ENCODE peak calls at places on chromosomes 1 and 21, in seven cellular contexts. D, G, Z, O, R, P and U are unnamed samples.
A peak's percentile ranks its signal among the peaks of the same experiment; 100 is the strongest.

GRCh38 chr1:216153130-216153529 is 270.1 kb downstream of the USH2A start:
- DNase-seq in D (no peak), G (no peak), Z (no peak), O (no peak), R (no peak), P (no peak), U (no peak)

GRCh38 chr21:25568230-25568629 is 39.1 kb downstream of the MRPL39 start:
- DNase-seq in D (peak; percentile 76), G (peak; percentile 43), Z (no peak), O (peak; percentile 85), R (no peak), P (no peak), U (peak; percentile 50)

GRCh38 chr1:7265771-7266371 is 480.6 kb downstream of the CAMTA1 start:
- DNase-seq in D (peak; percentile 87), G (no peak), Z (peak; percentile 90), O (peak; percentile 34), R (no peak), P (no peak), U (no peak)

GRCh38 chr21:39051561-39051949 is 131.7 kb downstream of the PSMG1 start:
- DNase-seq in D (peak; percentile 37), G (no peak), Z (no peak), O (no peak), R (no peak), P (no peak), U (no peak)

GRCh38 chr1:11822091-11822490 is 16.1 kb downstream of the CLCN6 start:
- DNase-seq in D (peak; percentile 36), G (no peak), Z (no peak), O (peak; percentile 41), R (no peak), P (no peak), U (no peak)

GRCh38 chr1:110686188-110686587 is 11.4 kb upstream of the KCNA3 start:
- DNase-seq in D (no peak), G (no peak), Z (no peak), O (no peak), R (peak; percentile 4), P (no peak), U (no peak)

GRCh38 chr1:118113261-118113660 is 71.8 kb downstream of the SPAG17 start:
- DNase-seq in D (peak; percentile 13), G (no peak), Z (no peak), O (no peak), R (no peak), P (no peak), U (no peak)

GRCh38 chr1:177646757-177647730 is 322.8 kb downstream of the SEC16B start:
- DNase-seq in D (no peak), G (no peak), Z (no peak), O (no peak), R (no peak), P (no peak), U (no peak)

GRCh38 chr1:183877321-183877720 is 72.4 kb downstream of the RGL1 start:
- DNase-seq in D (no peak), G (peak; percentile 74), Z (no peak), O (peak; percentile 86), R (no peak), P (no peak), U (peak; percentile 73)

GRCh38 chr1:6465461-6466005 is 440 bp downstream of the TNFRSF25 start:
- DNase-seq in D (no peak), G (no peak), Z (no peak), O (no peak), R (no peak), P (no peak), U (no peak)

GRCh38 chr1:61979729-61980128 is 214.9 kb upstream of the L1TD1 start:
- DNase-seq in D (no peak), G (no peak), Z (no peak), O (no peak), R (peak; percentile 13), P (no peak), U (no peak)

GRCh38 chr1:61320575-61320974 is 238.2 kb downstream of the NFIA start:
- DNase-seq in D (no peak), G (no peak), Z (no peak), O (no peak), R (no peak), P (no peak), U (no peak)

DNA sequence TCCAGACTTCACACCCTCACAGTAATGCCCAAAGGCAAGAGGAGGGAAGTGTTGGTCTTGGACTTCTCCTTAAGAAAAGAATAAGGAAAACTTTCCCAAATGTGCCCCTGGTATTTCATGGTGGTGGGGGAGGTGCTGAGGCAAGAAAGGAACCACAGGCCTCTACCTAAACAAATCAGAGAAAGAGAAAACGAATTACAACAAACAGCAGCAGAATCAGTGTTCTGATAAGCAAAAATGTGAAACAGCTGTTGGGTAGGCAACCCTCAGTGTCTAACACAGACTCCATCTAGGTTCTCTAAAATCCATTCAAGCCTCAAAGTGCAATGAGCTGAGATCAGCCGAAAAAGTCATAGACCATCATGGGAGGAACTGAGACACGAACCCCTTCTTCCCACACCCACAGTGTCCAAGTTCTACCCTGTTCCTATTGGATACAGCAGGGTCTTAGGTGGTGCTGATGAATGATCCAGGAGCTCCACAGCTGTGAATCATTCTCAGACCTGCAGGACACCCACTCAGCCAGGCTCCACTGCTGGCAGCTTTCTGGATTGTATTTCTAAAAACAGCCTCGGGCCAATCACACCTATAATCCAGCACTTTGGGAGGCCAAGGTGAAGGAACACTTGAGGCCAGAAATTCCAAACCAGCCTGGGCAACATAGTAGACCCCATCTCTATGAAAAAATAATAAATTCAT is 149.1 kb downstream of the PLPP3 start:
- DNase-seq in D (no peak), G (no peak), Z (no peak), O (no peak), R (no peak), P (no peak), U (no peak)
- H3K4me3 ChIP-seq in D (no peak overlapping the region), G (no peak overlapping the region), Z (no peak overlapping the region), O (no peak overlapping the region), R (no peak overlapping the region), P (no peak overlapping the region), U (no peak overlapping the region)

GRCh38 chr1:200627548-200628222 is 7.1 kb upstream of the KIF14 start:
- DNase-seq in D (no peak), G (no peak), Z (no peak), O (no peak), R (no peak), P (no peak), U (no peak)
- H3K4me3 ChIP-seq in D (no peak overlapping the region), G (no peak overlapping the region), Z (no peak overlapping the region), O (no peak overlapping the region), R (no peak overlapping the region), P (peak overlapping the region; percentile 46), U (no peak overlapping the region)

GRCh38 chr1:153592706-153593105 is 20.2 kb downstream of the S100A16 start:
- DNase-seq in D (no peak), G (no peak), Z (no peak), O (no peak), R (no peak), P (no peak), U (no peak)

GRCh38 chr1:153597206-153597605 is 15.7 kb downstream of the S100A16 start:
- DNase-seq in D (peak; percentile 55), G (no peak), Z (no peak), O (no peak), R (peak; percentile 58), P (no peak), U (no peak)

GRCh38 chr1:153602749-153603148 is 10.2 kb downstream of the S100A16 start:
- DNase-seq in D (no peak), G (no peak), Z (no peak), O (no peak), R (no peak), P (no peak), U (no peak)

GRCh38 chr1:153599847-153600246 is 13.1 kb downstream of the S100A16 start:
- DNase-seq in D (no peak), G (no peak), Z (no peak), O (no peak), R (no peak), P (no peak), U (no peak)

GRCh38 chr1:153598309-153599172 is 14.4 kb downstream of the S100A16 start:
- DNase-seq in D (peak; percentile 28), G (no peak), Z (no peak), O (peak; percentile 75), R (no peak), P (peak; percentile 91), U (no peak)
- H3K4me3 ChIP-seq in D (no peak overlapping the region), G (no peak overlapping the region), Z (no peak overlapping the region), O (no peak overlapping the region), R (no peak overlapping the region), P (peak overlapping the region; percentile 24), U (no peak overlapping the region)

GRCh38 chr1:26079960-26080814 is 12.8 kb upstream of the TRIM63 start:
- DNase-seq in D (no peak), G (no peak), Z (no peak), O (no peak), R (no peak), P (no peak), U (no peak)

GRCh38 chr1:26082020-26082350 is 14.6 kb upstream of the TRIM63 start:
- DNase-seq in D (no peak), G (no peak), Z (no peak), O (no peak), R (peak; percentile 67), P (no peak), U (no peak)

GRCh38 chr1:26079178-26079563 is 11.7 kb upstream of the TRIM63 start:
- DNase-seq in D (no peak), G (no peak), Z (no peak), O (no peak), R (no peak), P (no peak), U (no peak)

GRCh38 chr1:26083246-26083645 is 15.8 kb upstream of the TRIM63 start:
- DNase-seq in D (peak; percentile 56), G (no peak), Z (no peak), O (no peak), R (no peak), P (no peak), U (no peak)

DNA sequence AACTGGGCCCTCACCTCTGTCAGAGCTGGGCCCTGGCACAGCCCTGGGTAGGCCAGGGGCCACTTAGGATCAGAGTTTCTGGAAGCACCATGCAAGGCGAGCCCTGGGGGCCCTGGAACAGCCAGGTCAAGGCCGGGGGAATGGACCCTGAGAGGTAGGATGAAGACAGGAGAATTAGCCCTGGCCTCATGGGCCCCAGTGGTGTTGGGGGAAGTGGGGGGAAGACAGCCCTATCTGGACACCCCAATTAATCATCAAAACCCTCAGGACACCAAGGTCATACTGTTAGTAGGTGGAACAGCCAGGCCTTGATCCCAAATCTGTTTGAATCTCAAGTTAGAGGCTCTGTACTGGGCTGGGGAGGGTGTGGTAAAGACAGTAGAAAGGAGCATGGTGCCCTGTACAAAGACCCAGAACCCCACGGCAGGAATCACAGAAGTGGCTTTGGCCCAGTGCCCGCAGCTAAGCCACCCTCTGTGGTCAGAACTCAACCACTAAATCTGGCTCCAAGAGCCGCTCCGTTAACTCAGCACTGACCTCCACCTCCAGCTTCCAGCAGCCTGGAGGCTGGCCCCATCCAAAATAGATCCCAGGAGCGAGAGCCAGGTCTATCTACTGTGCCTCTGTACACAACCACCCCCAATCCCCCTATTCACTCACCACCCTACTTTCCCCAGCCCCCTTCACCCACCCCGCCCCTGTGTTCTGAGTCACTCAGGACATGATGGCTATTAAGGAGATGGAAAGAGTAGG is 14.0 kb upstream of the TRIM63 start:
- DNase-seq in D (no peak), G (no peak), Z (no peak), O (no peak), R (no peak), P (no peak), U (no peak)
- H3K4me3 ChIP-seq in D (no peak overlapping the region), G (no peak overlapping the region), Z (no peak overlapping the region), O (no peak overlapping the region), R (no peak overlapping the region), P (no peak overlapping the region), U (no peak overlapping the region)